ENCODE peak calls at places on chromosome 18, in six cellular contexts. B, G, D, I, Z and M are unnamed samples.

GRCh38 chr18:75483662-75484061 is 56.2 kb upstream of the SMIM21 start:
- DNase-seq in B (no peak), G (peak), D (no peak), I (no peak), Z (no peak), M (no peak)

GRCh38 chr18:10365901-10366300 is 88.5 kb upstream of the APCDD1 start:
- DNase-seq in B (no peak), G (no peak), D (no peak), I (no peak), Z (no peak), M (no peak)

GRCh38 chr18:60232541-60232940 is 140.0 kb downstream of the MC4R start:
- DNase-seq in B (no peak), G (peak), D (no peak), I (no peak), Z (no peak), M (peak)

GRCh38 chr18:48805826-48806535 is 144.8 kb downstream of the SMAD7 start:
- DNase-seq in B (peak), G (no peak), D (no peak), I (no peak), Z (no peak), M (no peak)

GRCh38 chr18:57649536-57650495 is 28.2 kb upstream of the NARS1 start:
- DNase-seq in B (no peak), G (peak), D (no peak), I (no peak), Z (no peak), M (peak)

GRCh38 chr18:32373505-32373904 is 97.2 kb downstream of the GAREM1 start:
- DNase-seq in B (no peak), G (no peak), D (no peak), I (no peak), Z (no peak), M (no peak)

GRCh38 chr18:36307513-36307912 is 10.0 kb downstream of the FHOD3 start:
- DNase-seq in B (no peak), G (peak), D (no peak), I (no peak), Z (no peak), M (no peak)

GRCh38 chr18:49968649-49969309 is 155.4 kb upstream of the ACAA2 start:
- DNase-seq in B (no peak), G (no peak), D (no peak), I (no peak), Z (no peak), M (no peak)

GRCh38 chr18:11874676-11875075 is 23.5 kb downstream of the CHMP1B start:
- DNase-seq in B (peak), G (no peak), D (no peak), I (no peak), Z (no peak), M (no peak)

GRCh38 chr18:28725876-28726275 is 548.9 kb upstream of the CDH2 start:
- DNase-seq in B (no peak), G (peak), D (no peak), I (no peak), Z (no peak), M (no peak)

GRCh38 chr18:45012286-45012685 is 331.6 kb downstream of the SETBP1 start:
- DNase-seq in B (no peak), G (peak), D (peak), I (no peak), Z (no peak), M (no peak)

GRCh38 chr18:28541941-28542340 is 365.0 kb upstream of the CDH2 start:
- DNase-seq in B (no peak), G (no peak), D (no peak), I (no peak), Z (no peak), M (no peak)

GRCh38 chr18:76451475-76452331 is 43.3 kb downstream of the ZNF516 start:
- DNase-seq in B (peak), G (peak), D (no peak), I (peak), Z (no peak), M (no peak)

GRCh38 chr18:72588339-72588738 is 44.2 kb upstream of the CBLN2 start:
- DNase-seq in B (no peak), G (no peak), D (no peak), I (no peak), Z (no peak), M (no peak)

GRCh38 chr18:44238449-44238848 is 442.2 kb upstream of the SETBP1 start:
- DNase-seq in B (no peak), G (peak), D (no peak), I (no peak), Z (no peak), M (peak)

GRCh38 chr18:10558243-10558966 is 32.6 kb downstream of the NAPG start:
- DNase-seq in B (no peak), G (no peak), D (no peak), I (no peak), Z (no peak), M (no peak)

GRCh38 chr18:56515522-56515921 is 122.9 kb downstream of the TXNL1 start:
- DNase-seq in B (no peak), G (peak), D (no peak), I (no peak), Z (no peak), M (no peak)

GRCh38 chr18:36338420-36338933 is 41.0 kb downstream of the FHOD3 start:
- DNase-seq in B (no peak), G (no peak), D (no peak), I (no peak), Z (no peak), M (no peak)

GRCh38 chr18:61694236-61694635 is 198.6 kb downstream of the RNF152 start:
- DNase-seq in B (no peak), G (no peak), D (no peak), I (no peak), Z (no peak), M (no peak)

GRCh38 chr18:68301436-68301835 is 413.5 kb downstream of the TMX3 start:
- DNase-seq in B (no peak), G (no peak), D (no peak), I (no peak), Z (no peak), M (no peak)

GRCh38 chr18:54020346-54020745 is 204.1 kb downstream of the MBD2 start:
- DNase-seq in B (no peak), G (peak), D (no peak), I (no peak), Z (no peak), M (peak)

GRCh38 chr18:57930476-57930875 is 113.5 kb upstream of the NEDD4L start:
- DNase-seq in B (no peak), G (peak), D (no peak), I (no peak), Z (no peak), M (no peak)

GRCh38 chr18:79065802-79066201 is 3.4 kb upstream of the ATP9B start:
- DNase-seq in B (no peak), G (no peak), D (no peak), I (no peak), Z (no peak), M (no peak)

GRCh38 chr18:79478484-79479113 is 82.9 kb downstream of the NFATC1 start:
- DNase-seq in B (peak), G (no peak), D (no peak), I (peak), Z (no peak), M (no peak)

GRCh38 chr18:54790109-54790508 is 38.2 kb upstream of the RAB27B start:
- DNase-seq in B (no peak), G (no peak), D (no peak), I (no peak), Z (no peak), M (no peak)

GRCh38 chr18:63844254-63844653 is 43.3 kb upstream of the SERPINB2 start:
- DNase-seq in B (no peak), G (peak), D (peak), I (no peak), Z (no peak), M (peak)

GRCh38 chr18:76943542-76944339 is 121.4 kb downstream of the ZNF236 start:
- DNase-seq in B (no peak), G (peak), D (peak), I (peak), Z (no peak), M (peak)

GRCh38 chr18:62784966-62785413 is 69.6 kb downstream of the PHLPP1 start:
- DNase-seq in B (no peak), G (peak), D (no peak), I (no peak), Z (no peak), M (peak)

GRCh38 chr18:24326211-24326610 is 71.4 kb downstream of the OSBPL1A start:
- DNase-seq in B (no peak), G (no peak), D (no peak), I (no peak), Z (no peak), M (no peak)
- H3K4me3 ChIP-seq in B (no peak), G (no peak), D (no peak), I (no peak), Z (no peak), M (no peak)

GRCh38 chr18:13216092-13216582 is 2.4 kb upstream of the LDLRAD4 start:
- DNase-seq in B (peak), G (peak), D (peak), I (peak), Z (no peak), M (peak)

GRCh38 chr18:13217971-13218375 is 587 bp upstream of the LDLRAD4 start:
- DNase-seq in B (no peak), G (no peak), D (no peak), I (no peak), Z (no peak), M (no peak)

GRCh38 chr18:13218376-13219011 is at the start of gene LDLRAD4:
- DNase-seq in B (peak), G (no peak), D (peak), I (no peak), Z (no peak), M (no peak)

GRCh38 chr18:13217466-13217961 is 1.0 kb upstream of the LDLRAD4 start:
- DNase-seq in B (peak), G (peak), D (peak), I (peak), Z (no peak), M (peak)

DNA sequence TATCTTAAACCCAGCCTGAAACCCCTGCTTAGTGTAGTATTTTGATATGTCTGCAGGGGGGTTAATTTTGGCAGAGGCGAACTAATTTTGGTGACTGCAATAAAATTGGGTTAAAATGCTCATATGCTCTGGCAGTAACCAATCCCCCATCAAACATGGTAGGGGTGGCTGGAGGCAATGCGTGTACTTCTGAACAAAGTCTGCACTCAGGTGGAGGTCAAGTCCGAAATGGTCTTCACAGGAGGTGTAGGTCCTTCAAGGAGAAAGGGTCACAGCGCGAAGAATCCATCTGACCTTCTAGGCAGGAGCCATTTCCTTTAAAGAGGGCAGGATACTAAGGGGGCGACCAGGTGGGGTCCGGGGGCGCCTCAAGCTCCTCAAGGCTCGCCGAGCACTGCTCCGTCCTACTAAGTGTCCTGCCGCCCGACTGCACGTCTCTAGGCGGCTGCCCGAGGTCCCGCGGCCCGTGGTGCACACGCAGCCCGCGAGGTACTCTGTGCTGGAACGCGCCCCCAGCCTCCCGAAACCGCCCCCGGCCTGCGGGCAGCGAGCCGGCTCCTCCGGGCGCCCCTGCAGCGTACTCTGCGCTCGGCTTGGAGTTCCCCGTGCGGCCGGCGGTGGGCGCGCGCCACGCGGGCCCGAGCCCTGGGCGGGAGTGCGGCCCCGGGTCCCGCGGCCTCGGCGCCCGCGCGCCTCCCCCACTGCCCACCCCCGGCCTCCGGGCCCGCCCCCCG is 1.7 kb upstream of the LDLRAD4 start:
- DNase-seq in B (peak), G (no peak), D (peak), I (no peak), Z (no peak), M (peak)
- TF ChIP-seq CTCF in B (peak), G (no peak), D (no peak), I (peak), Z (peak), M (no peak)

GRCh38 chr18:24026457-24026856 is 11.9 kb downstream of the TTC39C start:
- DNase-seq in B (no peak), G (no peak), D (no peak), I (no peak), Z (no peak), M (no peak)

GRCh38 chr18:24022141-24022540 is 7.6 kb downstream of the TTC39C start:
- DNase-seq in B (no peak), G (peak), D (no peak), I (no peak), Z (no peak), M (peak)

GRCh38 chr18:24021505-24021904 is 7.0 kb downstream of the TTC39C start:
- DNase-seq in B (no peak), G (no peak), D (no peak), I (no peak), Z (no peak), M (no peak)

GRCh38 chr18:24024425-24024824 is 9.9 kb downstream of the TTC39C start:
- DNase-seq in B (no peak), G (no peak), D (no peak), I (no peak), Z (no peak), M (no peak)

GRCh38 chr18:24023185-24023814 is 8.7 kb downstream of the TTC39C start:
- DNase-seq in B (no peak), G (no peak), D (no peak), I (no peak), Z (no peak), M (no peak)
- H3K4me3 ChIP-seq in B (no peak), G (no peak), D (no peak), I (no peak), Z (no peak), M (no peak)

DNA sequence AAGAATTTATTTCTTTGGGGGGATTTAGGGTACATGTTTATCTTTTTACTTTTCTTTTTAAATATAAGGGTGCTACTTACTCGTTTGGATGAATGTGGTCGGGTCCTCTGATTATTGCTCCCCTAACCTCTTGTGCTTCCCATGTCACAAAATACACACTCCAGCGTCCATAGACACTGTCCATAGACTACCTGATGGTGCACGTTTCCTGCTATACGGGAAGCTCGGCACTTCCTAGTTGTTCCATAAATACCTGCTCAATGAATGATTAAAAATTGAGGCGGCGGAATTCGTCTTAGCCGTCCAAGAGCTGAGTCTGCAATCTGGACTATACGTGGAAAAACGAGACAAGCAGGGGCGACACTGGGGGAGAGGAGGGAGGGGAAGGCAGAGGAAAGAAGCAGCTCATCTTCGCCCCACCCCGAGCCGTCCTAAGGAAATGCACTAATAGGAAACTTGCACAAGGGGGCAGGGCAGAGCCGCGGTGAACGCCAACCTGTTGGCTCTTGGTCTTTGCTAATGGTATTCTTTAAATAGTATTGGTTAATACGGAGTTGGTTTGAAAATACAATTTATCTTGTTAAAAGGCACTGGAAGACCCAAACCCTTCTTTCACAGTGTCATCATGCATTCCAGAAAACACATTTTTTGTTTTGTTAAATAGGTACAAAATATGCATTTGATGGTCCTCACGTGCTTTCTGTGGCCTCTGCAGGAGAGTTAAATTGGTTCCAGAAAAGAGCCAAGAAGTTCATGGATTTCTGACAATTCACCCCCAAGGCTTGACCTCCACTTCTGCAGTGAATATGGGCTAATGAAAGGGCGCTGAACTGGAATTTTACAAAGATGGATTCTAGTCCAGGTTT is 73.0 kb upstream of the KCTD1 start:
- DNase-seq in B (no peak), G (peak), D (peak), I (peak), Z (no peak), M (peak)
- TF ChIP-seq CTCF in B (peak), G (peak), D (peak), I (peak), Z (peak), M (peak)

DNA sequence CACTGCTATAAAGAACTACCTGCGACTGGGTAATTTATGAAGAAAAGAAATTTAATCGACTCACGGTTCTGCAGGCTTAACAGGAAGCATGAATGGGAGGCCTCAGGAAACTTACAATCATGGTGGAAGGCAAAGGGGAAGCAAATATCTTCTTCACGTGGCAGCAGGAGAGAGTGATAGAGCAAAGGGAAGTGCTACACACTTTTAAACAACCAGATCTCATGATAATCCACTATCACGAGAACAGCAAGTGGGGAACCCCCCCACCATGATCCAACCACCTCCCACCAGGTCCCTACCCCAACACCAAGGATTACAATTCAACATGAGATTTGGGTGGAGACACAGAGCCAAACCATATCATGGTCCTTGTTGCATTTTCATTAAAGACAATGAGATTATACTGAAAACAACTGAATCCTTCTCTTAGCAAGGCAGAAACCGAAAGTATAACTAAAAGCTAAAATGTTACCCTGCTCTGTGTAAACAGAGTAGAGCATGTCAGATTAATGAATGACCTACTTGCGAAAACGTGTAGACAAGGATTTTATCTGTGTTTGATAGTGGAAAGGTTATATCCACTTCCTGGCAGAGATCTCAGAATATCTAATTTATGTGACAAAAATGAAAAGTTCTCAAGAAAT is 60.1 kb upstream of the RBBP8 start:
- DNase-seq in B (no peak), G (no peak), D (no peak), I (no peak), Z (no peak), M (peak)
- H3K4me3 ChIP-seq in B (no peak), G (no peak), D (no peak), I (no peak), Z (peak), M (no peak)